ENCODE peak calls at places on chromosomes 13 and 19, in nine cellular contexts. J, O, N, S, R, B, C, G and A are unnamed samples.

GRCh38 chr13:27621116-27621365 is 651 bp upstream of the POLR1D start:
- DNase-seq in J (no peak), O (no peak), N (no peak), S (no peak), R (no peak), B (no peak), C (no peak), G (no peak), A (no peak)

GRCh38 chr13:112711528-112712265 is 21.9 kb downstream of the ATP11A start:
- DNase-seq in J (peak), O (peak), N (peak), S (peak), R (peak), B (peak), C (peak), G (peak), A (no peak)

GRCh38 chr13:104571161-104571889 is 1505.1 kb upstream of the SLC10A2 start:
- DNase-seq in J (peak), O (no peak), N (no peak), S (peak), R (no peak), B (peak), C (peak), G (peak), A (peak)

GRCh38 chr13:45206340-45206739 is 5.5 kb upstream of the KCTD4 start:
- DNase-seq in J (peak), O (no peak), N (no peak), S (no peak), R (peak), B (peak), C (no peak), G (no peak), A (no peak)

GRCh38 chr13:60583196-60583908 is 186.3 kb downstream of the TDRD3 start:
- DNase-seq in J (peak), O (no peak), N (no peak), S (no peak), R (no peak), B (peak), C (no peak), G (no peak), A (no peak)

GRCh38 chr13:26968431-26969335 is 202.9 kb downstream of the USP12 start:
- DNase-seq in J (no peak), O (peak), N (peak), S (no peak), R (no peak), B (no peak), C (peak), G (peak), A (no peak)

GRCh38 chr13:42001580-42001979 is 40.7 kb upstream of the VWA8 start:
- DNase-seq in J (peak), O (no peak), N (no peak), S (no peak), R (no peak), B (peak), C (no peak), G (no peak), A (no peak)

GRCh38 chr19:51029718-51030117 is 3.3 kb upstream of the KLK11 start:
- DNase-seq in J (no peak), O (no peak), N (no peak), S (no peak), R (no peak), B (no peak), C (peak), G (no peak), A (no peak)

GRCh38 chr13:28586585-28587540 is 72.1 kb upstream of the POMP start:
- DNase-seq in J (no peak), O (no peak), N (no peak), S (no peak), R (no peak), B (no peak), C (no peak), G (no peak), A (no peak)

GRCh38 chr19:10102787-10103236 is 334 bp upstream of the ANGPTL6 start:
- DNase-seq in J (no peak), O (no peak), N (no peak), S (no peak), R (peak), B (no peak), C (no peak), G (no peak), A (peak)

GRCh38 chr19:50522881-50523280 is 9.2 kb upstream of the ASPDH start:
- DNase-seq in J (no peak), O (no peak), N (no peak), S (no peak), R (no peak), B (no peak), C (no peak), G (no peak), A (no peak)

GRCh38 chr13:49637989-49638388 is 9.7 kb downstream of the ARL11 start:
- DNase-seq in J (no peak), O (no peak), N (no peak), S (no peak), R (no peak), B (no peak), C (no peak), G (no peak), A (no peak)

GRCh38 chr13:35785563-35786327 is 309.3 kb upstream of the MAB21L1 start:
- DNase-seq in J (no peak), O (no peak), N (no peak), S (no peak), R (no peak), B (no peak), C (no peak), G (no peak), A (no peak)

GRCh38 chr19:50759886-50760285 is 10.4 kb upstream of the GPR32 start:
- DNase-seq in J (peak), O (no peak), N (no peak), S (no peak), R (no peak), B (peak), C (no peak), G (no peak), A (no peak)

GRCh38 chr13:43473437-43473836 is 313.3 kb downstream of the ENOX1 start:
- DNase-seq in J (peak), O (no peak), N (no peak), S (no peak), R (no peak), B (no peak), C (no peak), G (no peak), A (no peak)

GRCh38 chr13:49927755-49928154 is 8.4 kb downstream of the SPRYD7 start:
- DNase-seq in J (peak), O (no peak), N (no peak), S (no peak), R (no peak), B (peak), C (no peak), G (no peak), A (no peak)

GRCh38 chr19:1767464-1767933 is 14.2 kb downstream of the ONECUT3 start:
- DNase-seq in J (no peak), O (no peak), N (peak), S (peak), R (peak), B (no peak), C (no peak), G (peak), A (peak)

GRCh38 chr13:34943675-34944634 is 1.9 kb downstream of the NBEA start:
- DNase-seq in J (no peak), O (no peak), N (no peak), S (no peak), R (peak), B (no peak), C (no peak), G (no peak), A (no peak)

GRCh38 chr13:109271991-109272454 is 514.4 kb downstream of the IRS2 start:
- DNase-seq in J (no peak), O (no peak), N (no peak), S (no peak), R (no peak), B (no peak), C (no peak), G (no peak), A (no peak)

GRCh38 chr13:94325660-94326059 is 153.8 kb downstream of the DCT start:
- DNase-seq in J (no peak), O (no peak), N (no peak), S (no peak), R (no peak), B (no peak), C (no peak), G (no peak), A (no peak)

GRCh38 chr13:72651196-72651595 is 76.2 kb downstream of the MZT1 start:
- DNase-seq in J (peak), O (no peak), N (no peak), S (no peak), R (no peak), B (no peak), C (no peak), G (no peak), A (no peak)

GRCh38 chr13:47147784-47148062 is 250.9 kb upstream of the HTR2A start:
- DNase-seq in J (no peak), O (no peak), N (no peak), S (no peak), R (no peak), B (no peak), C (no peak), G (no peak), A (no peak)

GRCh38 chr13:105874808-105875207 is 660.7 kb downstream of the EFNB2 start:
- DNase-seq in J (no peak), O (no peak), N (no peak), S (no peak), R (no peak), B (no peak), C (no peak), G (no peak), A (no peak)

GRCh38 chr19:19711934-19712828 is 20.7 kb downstream of the ZNF14 start:
- DNase-seq in J (no peak), O (no peak), N (no peak), S (no peak), R (no peak), B (no peak), C (no peak), G (no peak), A (no peak)

GRCh38 chr13:62875118-62875640 is 1459.5 kb upstream of the PCDH20 start:
- DNase-seq in J (peak), O (no peak), N (no peak), S (no peak), R (no peak), B (no peak), C (no peak), G (no peak), A (no peak)

GRCh38 chr13:100230813-100231575 is 142.1 kb downstream of the PCCA start:
- DNase-seq in J (no peak), O (no peak), N (no peak), S (no peak), R (no peak), B (no peak), C (no peak), G (no peak), A (no peak)

GRCh38 chr13:52847682-52848432 is 583 bp downstream of the PCDH8 start:
- DNase-seq in J (no peak), O (no peak), N (no peak), S (no peak), R (no peak), B (no peak), C (no peak), G (no peak), A (no peak)

GRCh38 chr13:96860829-96861228 is 133.4 kb downstream of the OXGR1 start:
- DNase-seq in J (no peak), O (no peak), N (no peak), S (no peak), R (no peak), B (no peak), C (no peak), G (no peak), A (no peak)

GRCh38 chr13:44710576-44710975 is 134.4 kb upstream of the TSC22D1 start:
- DNase-seq in J (peak), O (no peak), N (no peak), S (no peak), R (peak), B (peak), C (no peak), G (no peak), A (no peak)

GRCh38 chr13:111184685-111185401 is 69.7 kb downstream of the ARHGEF7 start:
- DNase-seq in J (no peak), O (no peak), N (no peak), S (no peak), R (peak), B (no peak), C (no peak), G (no peak), A (no peak)

GRCh38 chr13:94813920-94814500 is 101.7 kb upstream of the SOX21 start:
- DNase-seq in J (no peak), O (no peak), N (no peak), S (no peak), R (peak), B (no peak), C (no peak), G (no peak), A (no peak)

GRCh38 chr13:34044041-34044440 is 226.1 kb downstream of the RFC3 start:
- DNase-seq in J (peak), O (no peak), N (no peak), S (no peak), R (no peak), B (peak), C (no peak), G (no peak), A (no peak)

GRCh38 chr19:1449467-1450442 is at the start of gene APC2:
- DNase-seq in J (no peak), O (no peak), N (no peak), S (peak), R (no peak), B (no peak), C (no peak), G (no peak), A (peak)

GRCh38 chr19:41744850-41745249 is 10.5 kb upstream of the CEACAM6 start:
- DNase-seq in J (no peak), O (no peak), N (no peak), S (no peak), R (no peak), B (no peak), C (no peak), G (no peak), A (no peak)

GRCh38 chr13:90118467-90119071 is 1228.9 kb upstream of the MIR17HG start:
- DNase-seq in J (no peak), O (no peak), N (no peak), S (no peak), R (no peak), B (no peak), C (no peak), G (no peak), A (no peak)

GRCh38 chr13:92640936-92641335 is 585.7 kb upstream of the GPC6 start:
- DNase-seq in J (no peak), O (no peak), N (no peak), S (no peak), R (no peak), B (no peak), C (no peak), G (no peak), A (no peak)

GRCh38 chr19:49210108-49210900 is 52.7 kb downstream of the TRPM4 start:
- DNase-seq in J (no peak), O (peak), N (peak), S (no peak), R (no peak), B (no peak), C (peak), G (peak), A (no peak)

GRCh38 chr13:29883941-29884518 is 33.6 kb upstream of the UBL3 start:
- DNase-seq in J (peak), O (no peak), N (no peak), S (peak), R (no peak), B (no peak), C (no peak), G (no peak), A (no peak)

GRCh38 chr19:28028881-28029280 is 1184.1 kb downstream of the UQCRFS1 start:
- DNase-seq in J (no peak), O (no peak), N (no peak), S (no peak), R (no peak), B (no peak), C (no peak), G (no peak), A (no peak)

GRCh38 chr19:28023064-28023463 is 1189.9 kb downstream of the UQCRFS1 start:
- DNase-seq in J (peak), O (no peak), N (no peak), S (no peak), R (no peak), B (no peak), C (no peak), G (no peak), A (no peak)

GRCh38 chr19:28024920-28025319 is 1188.0 kb downstream of the UQCRFS1 start:
- DNase-seq in J (no peak), O (no peak), N (no peak), S (no peak), R (no peak), B (no peak), C (no peak), G (no peak), A (no peak)

GRCh38 chr19:28026636-28027035 is 1186.3 kb downstream of the UQCRFS1 start:
- DNase-seq in J (no peak), O (no peak), N (no peak), S (no peak), R (no peak), B (no peak), C (no peak), G (no peak), A (no peak)

GRCh38 chr19:28027116-28027515 is 1185.8 kb downstream of the UQCRFS1 start:
- DNase-seq in J (no peak), O (no peak), N (no peak), S (no peak), R (no peak), B (no peak), C (no peak), G (no peak), A (no peak)
- TF ChIP-seq CTCF in J (no peak), O (no peak), N (no peak), S (no peak), R (no peak), B (no peak), C (no peak), G (no peak), A (no peak)

DNA sequence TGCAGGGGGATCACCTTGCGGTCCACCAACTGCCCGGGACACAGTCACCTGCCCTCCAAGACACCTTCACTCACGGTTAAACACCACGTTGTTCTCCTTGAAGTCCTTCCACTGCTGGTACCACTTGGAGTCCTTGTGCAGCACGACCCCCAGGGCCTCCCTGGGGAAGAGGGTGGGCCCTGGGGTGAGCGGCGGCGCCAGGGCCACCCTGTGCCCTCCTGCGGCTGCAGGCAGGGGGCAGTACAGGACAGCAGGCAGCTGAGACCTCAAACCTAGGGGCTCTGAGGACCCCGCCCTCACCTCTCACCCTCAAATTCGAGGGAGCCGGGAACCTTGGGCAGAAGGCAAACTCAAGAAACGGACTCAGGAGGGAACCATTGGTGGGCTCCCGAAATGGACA is 7.5 kb upstream of the CTXN1 start:
- DNase-seq in J (no peak), O (no peak), N (no peak), S (no peak), R (no peak), B (no peak), C (no peak), G (no peak), A (no peak)
- TF ChIP-seq CTCF in J (peak), O (peak), N (no peak), S (peak), R (peak), B (peak), C (no peak), G (no peak), A (peak)

GRCh38 chr19:52690395-52691214 is 44.2 kb downstream of the ZNF611 start:
- DNase-seq in J (peak), O (peak), N (peak), S (peak), R (peak), B (peak), C (peak), G (peak), A (peak)
- TF ChIP-seq CTCF in J (peak), O (peak), N (no peak), S (peak), R (no peak), B (peak), C (peak), G (peak), A (no peak)

GRCh38 chr13:51781246-51782022 is 22.5 kb downstream of the DHRS12 start:
- DNase-seq in J (peak), O (no peak), N (no peak), S (no peak), R (peak), B (no peak), C (no peak), G (peak), A (no peak)
- TF ChIP-seq CTCF in J (peak), O (peak), N (peak), S (peak), R (peak), B (peak), C (no peak), G (peak), A (peak)